ENCODE peak calls at places on chromosomes 1 and 21, in seven cellular contexts. One of them, this sample, is unnamed.

GRCh38 chr1:223224465-223224864 is 81.4 kb upstream of the TLR5 start:
- DNase-seq in body of pancreas: no peak
- DNase-seq in lower leg skin: peak; percentile 67
- DNase-seq in ovary: no peak
- DNase-seq in sigmoid colon: no peak
- DNase-seq in A549: no peak
- DNase-seq in heart left ventricle: no peak
- DNase-seq in this sample: no peak

GRCh38 chr1:157369808-157370521 is 182.3 kb downstream of the FCRL5 start:
- DNase-seq in body of pancreas: peak; percentile 49
- DNase-seq in lower leg skin: no peak
- DNase-seq in ovary: no peak
- DNase-seq in sigmoid colon: no peak
- DNase-seq in A549: peak; percentile 66
- DNase-seq in heart left ventricle: no peak
- DNase-seq in this sample: peak; percentile 77

GRCh38 chr1:15678578-15678977 is 5.5 kb upstream of the PLEKHM2 start:
- DNase-seq in body of pancreas: no peak
- DNase-seq in lower leg skin: no peak
- DNase-seq in ovary: no peak
- DNase-seq in sigmoid colon: no peak
- DNase-seq in A549: peak; percentile 75
- DNase-seq in heart left ventricle: no peak
- DNase-seq in this sample: no peak

GRCh38 chr1:61322769-61323168 is 240.4 kb downstream of the NFIA start:
- DNase-seq in body of pancreas: no peak
- DNase-seq in lower leg skin: no peak
- DNase-seq in ovary: no peak
- DNase-seq in sigmoid colon: no peak
- DNase-seq in A549: peak; percentile 58
- DNase-seq in heart left ventricle: no peak
- DNase-seq in this sample: no peak

GRCh38 chr1:154334647-154335350 is 9.5 kb downstream of the ATP8B2 start:
- DNase-seq in body of pancreas: peak; percentile 92
- DNase-seq in lower leg skin: peak; percentile 95
- DNase-seq in ovary: peak; percentile 84
- DNase-seq in sigmoid colon: peak; percentile 91
- DNase-seq in A549: peak; percentile 83
- DNase-seq in heart left ventricle: peak; percentile 91
- DNase-seq in this sample: peak; percentile 77

GRCh38 chr1:61055110-61055614 is 27.2 kb upstream of the NFIA start:
- DNase-seq in body of pancreas: peak; percentile 35
- DNase-seq in lower leg skin: no peak
- DNase-seq in ovary: no peak
- DNase-seq in sigmoid colon: peak; percentile 72
- DNase-seq in A549: no peak
- DNase-seq in heart left ventricle: no peak
- DNase-seq in this sample: no peak

GRCh38 chr1:28640766-28641165 is 2.1 kb downstream of the TAF12 start:
- DNase-seq in body of pancreas: no peak
- DNase-seq in lower leg skin: no peak
- DNase-seq in ovary: no peak
- DNase-seq in sigmoid colon: no peak
- DNase-seq in A549: peak; percentile 34
- DNase-seq in heart left ventricle: no peak
- DNase-seq in this sample: no peak

GRCh38 chr1:77282187-77282865 is 507 bp downstream of the AK5 start:
- DNase-seq in body of pancreas: peak; percentile 7
- DNase-seq in lower leg skin: no peak
- DNase-seq in ovary: no peak
- DNase-seq in sigmoid colon: no peak
- DNase-seq in A549: peak; percentile 29
- DNase-seq in heart left ventricle: peak; percentile 58
- DNase-seq in this sample: no peak

GRCh38 chr1:15120251-15120945 is 33.1 kb upstream of the TMEM51 start:
- DNase-seq in body of pancreas: no peak
- DNase-seq in lower leg skin: no peak
- DNase-seq in ovary: no peak
- DNase-seq in sigmoid colon: no peak
- DNase-seq in A549: no peak
- DNase-seq in heart left ventricle: no peak
- DNase-seq in this sample: no peak

GRCh38 chr21:43269461-43269860 is 100.7 kb downstream of the CRYAA start:
- DNase-seq in body of pancreas: no peak
- DNase-seq in lower leg skin: no peak
- DNase-seq in ovary: no peak
- DNase-seq in sigmoid colon: no peak
- DNase-seq in A549: no peak
- DNase-seq in heart left ventricle: peak; percentile 35
- DNase-seq in this sample: no peak

GRCh38 chr1:167934407-167935251 is 1.9 kb upstream of the DCAF6 start:
- DNase-seq in body of pancreas: no peak
- DNase-seq in lower leg skin: no peak
- DNase-seq in ovary: no peak
- DNase-seq in sigmoid colon: no peak
- DNase-seq in A549: peak; percentile 21
- DNase-seq in heart left ventricle: no peak
- DNase-seq in this sample: no peak

GRCh38 chr21:41526478-41527087 is 18.6 kb upstream of the TMPRSS2 start:
- DNase-seq in body of pancreas: peak; percentile 75
- DNase-seq in lower leg skin: peak; percentile 68
- DNase-seq in ovary: no peak
- DNase-seq in sigmoid colon: no peak
- DNase-seq in A549: no peak
- DNase-seq in heart left ventricle: no peak
- DNase-seq in this sample: no peak

GRCh38 chr1:231803353-231803752 is 176.8 kb downstream of the DISC1 start:
- DNase-seq in body of pancreas: no peak
- DNase-seq in lower leg skin: peak; percentile 86
- DNase-seq in ovary: no peak
- DNase-seq in sigmoid colon: no peak
- DNase-seq in A549: no peak
- DNase-seq in heart left ventricle: no peak
- DNase-seq in this sample: peak; percentile 52

GRCh38 chr1:206050655-206051235 is 2.2 kb upstream of the RHEX start:
- DNase-seq in body of pancreas: no peak
- DNase-seq in lower leg skin: no peak
- DNase-seq in ovary: no peak
- DNase-seq in sigmoid colon: no peak
- DNase-seq in A549: no peak
- DNase-seq in heart left ventricle: no peak
- DNase-seq in this sample: no peak

GRCh38 chr1:30513396-30514136 is 209.8 kb downstream of the MATN1 start:
- DNase-seq in body of pancreas: no peak
- DNase-seq in lower leg skin: peak; percentile 72
- DNase-seq in ovary: no peak
- DNase-seq in sigmoid colon: no peak
- DNase-seq in A549: no peak
- DNase-seq in heart left ventricle: no peak
- DNase-seq in this sample: no peak

GRCh38 chr1:201295861-201296260 is 12.6 kb downstream of the PKP1 start:
- DNase-seq in body of pancreas: no peak
- DNase-seq in lower leg skin: no peak
- DNase-seq in ovary: no peak
- DNase-seq in sigmoid colon: no peak
- DNase-seq in A549: peak; percentile 64
- DNase-seq in heart left ventricle: no peak
- DNase-seq in this sample: no peak

GRCh38 chr1:232837085-232837484 is 31.9 kb downstream of the MAP10 start:
- DNase-seq in body of pancreas: no peak
- DNase-seq in lower leg skin: no peak
- DNase-seq in ovary: no peak
- DNase-seq in sigmoid colon: no peak
- DNase-seq in A549: peak; percentile 28
- DNase-seq in heart left ventricle: no peak
- DNase-seq in this sample: no peak

GRCh38 chr1:176795929-176796328 is 333.0 kb downstream of the PAPPA2 start:
- DNase-seq in body of pancreas: no peak
- DNase-seq in lower leg skin: no peak
- DNase-seq in ovary: no peak
- DNase-seq in sigmoid colon: no peak
- DNase-seq in A549: no peak
- DNase-seq in heart left ventricle: no peak
- DNase-seq in this sample: no peak

GRCh38 chr1:215589650-215590049 is 22.5 kb downstream of the KCTD3 start:
- DNase-seq in body of pancreas: no peak
- DNase-seq in lower leg skin: no peak
- DNase-seq in ovary: no peak
- DNase-seq in sigmoid colon: no peak
- DNase-seq in A549: no peak
- DNase-seq in heart left ventricle: no peak
- DNase-seq in this sample: no peak

GRCh38 chr1:110673197-110673701 is 1.5 kb downstream of the KCNA3 start:
- DNase-seq in body of pancreas: no peak
- DNase-seq in lower leg skin: no peak
- DNase-seq in ovary: no peak
- DNase-seq in sigmoid colon: no peak
- DNase-seq in A549: no peak
- DNase-seq in heart left ventricle: peak; percentile 47
- DNase-seq in this sample: no peak

GRCh38 chr1:52636701-52637695 is 4.0 kb downstream of the SHISAL2A start:
- DNase-seq in body of pancreas: peak; percentile 14
- DNase-seq in lower leg skin: peak; percentile 67
- DNase-seq in ovary: no peak
- DNase-seq in sigmoid colon: no peak
- DNase-seq in A549: no peak
- DNase-seq in heart left ventricle: no peak
- DNase-seq in this sample: no peak

GRCh38 chr1:32215629-32216505 is 6.3 kb downstream of the TMEM234 start:
- DNase-seq in body of pancreas: peak; percentile 76
- DNase-seq in lower leg skin: no peak
- DNase-seq in ovary: peak; percentile 65
- DNase-seq in sigmoid colon: no peak
- DNase-seq in A549: peak; percentile 61
- DNase-seq in heart left ventricle: no peak
- DNase-seq in this sample: peak; percentile 56

GRCh38 chr1:169129109-169129789 is 22.8 kb downstream of the ATP1B1 start:
- DNase-seq in body of pancreas: no peak
- DNase-seq in lower leg skin: no peak
- DNase-seq in ovary: no peak
- DNase-seq in sigmoid colon: no peak
- DNase-seq in A549: no peak
- DNase-seq in heart left ventricle: no peak
- DNase-seq in this sample: no peak
- TF ChIP-seq POLR2A in body of pancreas: no peak
- TF ChIP-seq POLR2A in lower leg skin: no peak
- TF ChIP-seq POLR2A in ovary: no peak
- TF ChIP-seq POLR2A in sigmoid colon: no peak
- TF ChIP-seq POLR2A in A549: no peak
- TF ChIP-seq POLR2A in heart left ventricle: no peak
- TF ChIP-seq POLR2A in this sample: no peak

DNA sequence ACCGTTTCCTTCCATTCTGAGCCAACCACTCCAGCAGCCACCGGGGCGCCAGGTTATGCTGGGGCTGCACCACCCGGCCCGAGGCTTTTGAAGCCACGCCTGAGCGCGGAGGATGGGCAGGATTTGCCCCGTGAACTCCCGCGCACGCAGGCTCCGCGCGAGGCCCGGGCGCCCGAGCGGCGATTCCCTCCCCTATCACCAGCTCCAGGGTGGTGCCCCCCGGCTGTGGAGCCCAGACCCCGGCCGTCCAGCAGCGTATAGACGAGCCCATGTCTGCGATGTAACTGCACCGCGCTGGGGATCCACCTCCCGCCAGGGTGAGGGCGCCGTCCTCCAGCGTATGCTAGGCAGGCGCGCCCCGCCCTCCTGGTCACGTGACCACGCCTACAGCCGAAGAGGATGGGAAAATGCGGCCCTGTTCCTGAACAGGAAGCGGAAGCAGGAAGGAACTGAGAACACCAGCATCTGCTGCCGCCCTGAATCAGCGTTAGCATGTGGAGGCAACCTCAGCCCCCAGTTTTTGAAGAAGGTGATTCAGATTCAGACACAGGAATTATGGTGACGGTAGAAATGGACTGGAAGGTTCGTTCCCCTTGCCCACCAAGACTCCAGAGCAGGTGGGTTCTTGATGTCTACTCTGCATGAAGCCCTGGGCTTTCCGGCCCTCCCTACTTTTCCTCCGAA is 46.0 kb downstream of the VPS26C start:
- DNase-seq in body of pancreas: peak; percentile 95
- DNase-seq in lower leg skin: peak; percentile 99
- DNase-seq in ovary: peak; percentile 96
- DNase-seq in sigmoid colon: peak; percentile 97
- DNase-seq in A549: peak; percentile 94
- DNase-seq in heart left ventricle: peak; percentile 97
- DNase-seq in this sample: peak; percentile 94
- TF ChIP-seq POLR2A in body of pancreas: peak; percentile 72
- TF ChIP-seq POLR2A in lower leg skin: no peak
- TF ChIP-seq POLR2A in ovary: peak; percentile 49
- TF ChIP-seq POLR2A in sigmoid colon: peak; percentile 46
- TF ChIP-seq POLR2A in A549: peak; percentile 94
- TF ChIP-seq POLR2A in heart left ventricle: peak; percentile 65
- TF ChIP-seq POLR2A in this sample: peak; percentile 62

GRCh38 chr1:11098931-11099309 is 749 bp downstream of the EXOSC10 start:
- DNase-seq in body of pancreas: no peak
- DNase-seq in lower leg skin: no peak
- DNase-seq in ovary: no peak
- DNase-seq in sigmoid colon: no peak
- DNase-seq in A549: no peak
- DNase-seq in heart left ventricle: no peak
- DNase-seq in this sample: no peak

GRCh38 chr1:11100149-11100493 is 452 bp upstream of the EXOSC10 start:
- DNase-seq in body of pancreas: no peak
- DNase-seq in lower leg skin: no peak
- DNase-seq in ovary: no peak
- DNase-seq in sigmoid colon: no peak
- DNase-seq in A549: no peak
- DNase-seq in heart left ventricle: no peak
- DNase-seq in this sample: no peak

GRCh38 chr1:11101347-11101746 is 1.7 kb upstream of the EXOSC10 start:
- DNase-seq in body of pancreas: no peak
- DNase-seq in lower leg skin: peak; percentile 80
- DNase-seq in ovary: no peak
- DNase-seq in sigmoid colon: peak; percentile 60
- DNase-seq in A549: no peak
- DNase-seq in heart left ventricle: no peak
- DNase-seq in this sample: no peak

GRCh38 chr1:11099310-11100148 is at the start of gene EXOSC10:
- DNase-seq in body of pancreas: peak; percentile 96
- DNase-seq in lower leg skin: peak; percentile 98
- DNase-seq in ovary: peak; percentile 93
- DNase-seq in sigmoid colon: peak; percentile 94
- DNase-seq in A549: peak; percentile 88
- DNase-seq in heart left ventricle: peak; percentile 98
- DNase-seq in this sample: peak; percentile 92
- TF ChIP-seq POLR2A in body of pancreas: peak; percentile 66
- TF ChIP-seq POLR2A in lower leg skin: no peak
- TF ChIP-seq POLR2A in ovary: peak; percentile 28
- TF ChIP-seq POLR2A in sigmoid colon: peak; percentile 57
- TF ChIP-seq POLR2A in A549: peak; percentile 40
- TF ChIP-seq POLR2A in heart left ventricle: peak; percentile 63
- TF ChIP-seq POLR2A in this sample: peak; percentile 67

DNA sequence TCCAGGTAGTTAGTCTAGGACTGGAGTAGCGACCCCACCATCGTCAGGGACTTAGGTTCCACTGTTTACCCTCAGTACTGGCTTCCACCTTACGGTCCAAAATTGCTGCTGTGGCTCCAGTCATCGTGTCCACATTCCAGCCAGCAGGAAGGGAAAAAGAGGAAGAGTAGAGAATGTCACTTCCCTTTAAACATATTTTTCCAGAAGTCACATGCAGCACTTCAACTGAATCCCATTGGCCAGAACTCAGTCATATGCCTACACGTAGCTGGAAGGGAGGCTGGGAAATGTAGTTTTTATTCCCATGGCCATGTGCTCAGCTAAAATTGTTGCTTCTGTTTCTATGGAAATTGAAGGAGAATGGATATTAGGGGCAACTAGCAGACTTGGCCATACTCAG is 84.1 kb upstream of the SELENON start:
- DNase-seq in body of pancreas: no peak
- DNase-seq in lower leg skin: no peak
- DNase-seq in ovary: no peak
- DNase-seq in sigmoid colon: no peak
- DNase-seq in A549: no peak
- DNase-seq in heart left ventricle: no peak
- DNase-seq in this sample: no peak
- TF ChIP-seq POLR2A in body of pancreas: no peak
- TF ChIP-seq POLR2A in lower leg skin: no peak
- TF ChIP-seq POLR2A in ovary: no peak
- TF ChIP-seq POLR2A in sigmoid colon: no peak
- TF ChIP-seq POLR2A in A549: no peak
- TF ChIP-seq POLR2A in heart left ventricle: no peak
- TF ChIP-seq POLR2A in this sample: no peak